ENCODE peak calls at places on chromosome 12, in ten cellular contexts. One of them, this sample, is unnamed.

GRCh38 chr12:19946549-19946948 is 421.8 kb upstream of the PDE3A start:
- DNase-seq in hepatocyte: peak
- DNase-seq in sigmoid colon: no peak
- DNase-seq in left ventricle myocardium inferior: no peak
- DNase-seq in A549: peak
- DNase-seq in coronary artery: no peak
- DNase-seq in astrocyte: peak
- DNase-seq in cardiac muscle cell: no peak
- DNase-seq in RWPE1: peak
- DNase-seq in HFFc6: peak
- DNase-seq in this sample: no peak

GRCh38 chr12:65450610-65451009 is 172.1 kb downstream of the MSRB3 start:
- DNase-seq in left ventricle myocardium inferior: no peak
- DNase-seq in sigmoid colon: no peak
- DNase-seq in astrocyte: no peak
- DNase-seq in RWPE1: no peak
- DNase-seq in cardiac muscle cell: no peak
- DNase-seq in HFFc6: no peak
- DNase-seq in hepatocyte: no peak
- DNase-seq in A549: no peak
- DNase-seq in coronary artery: no peak
- DNase-seq in this sample: no peak

GRCh38 chr12:41944241-41944640 is 200.4 kb downstream of the GXYLT1 start:
- DNase-seq in sigmoid colon: no peak
- DNase-seq in A549: no peak
- DNase-seq in left ventricle myocardium inferior: no peak
- DNase-seq in HFFc6: peak
- DNase-seq in hepatocyte: no peak
- DNase-seq in cardiac muscle cell: no peak
- DNase-seq in coronary artery: no peak
- DNase-seq in RWPE1: no peak
- DNase-seq in astrocyte: peak
- DNase-seq in this sample: no peak

GRCh38 chr12:62361048-62361447 is 100.8 kb downstream of the USP15 start:
- DNase-seq in RWPE1: no peak
- DNase-seq in coronary artery: no peak
- DNase-seq in astrocyte: peak
- DNase-seq in A549: no peak
- DNase-seq in HFFc6: no peak
- DNase-seq in cardiac muscle cell: no peak
- DNase-seq in left ventricle myocardium inferior: no peak
- DNase-seq in hepatocyte: no peak
- DNase-seq in sigmoid colon: no peak
- DNase-seq in this sample: no peak

GRCh38 chr12:54561164-54561563 is 11.8 kb downstream of the PDE1B start:
- DNase-seq in HFFc6: no peak
- DNase-seq in A549: no peak
- DNase-seq in hepatocyte: no peak
- DNase-seq in cardiac muscle cell: peak
- DNase-seq in coronary artery: peak
- DNase-seq in astrocyte: no peak
- DNase-seq in sigmoid colon: peak
- DNase-seq in RWPE1: no peak
- DNase-seq in left ventricle myocardium inferior: peak
- DNase-seq in this sample: peak

GRCh38 chr12:128783129-128783574 is 40.6 kb downstream of the SLC15A4 start:
- DNase-seq in coronary artery: peak
- DNase-seq in hepatocyte: no peak
- DNase-seq in A549: no peak
- DNase-seq in astrocyte: peak
- DNase-seq in HFFc6: no peak
- DNase-seq in cardiac muscle cell: no peak
- DNase-seq in sigmoid colon: peak
- DNase-seq in left ventricle myocardium inferior: no peak
- DNase-seq in RWPE1: no peak
- DNase-seq in this sample: no peak

GRCh38 chr12:130013771-130014484 is 110.1 kb upstream of the TMEM132D start:
- DNase-seq in sigmoid colon: no peak
- DNase-seq in cardiac muscle cell: peak
- DNase-seq in hepatocyte: peak
- DNase-seq in HFFc6: no peak
- DNase-seq in coronary artery: peak
- DNase-seq in astrocyte: no peak
- DNase-seq in RWPE1: peak
- DNase-seq in left ventricle myocardium inferior: peak
- DNase-seq in A549: peak
- DNase-seq in this sample: peak

GRCh38 chr12:22986997-22987396 is 362.0 kb downstream of the ETNK1 start:
- DNase-seq in RWPE1: no peak
- DNase-seq in sigmoid colon: no peak
- DNase-seq in A549: no peak
- DNase-seq in HFFc6: no peak
- DNase-seq in left ventricle myocardium inferior: no peak
- DNase-seq in astrocyte: peak
- DNase-seq in coronary artery: no peak
- DNase-seq in cardiac muscle cell: no peak
- DNase-seq in hepatocyte: no peak
- DNase-seq in this sample: no peak

GRCh38 chr12:18549598-18549997 is 188.2 kb downstream of the PLCZ1 start:
- DNase-seq in cardiac muscle cell: no peak
- DNase-seq in RWPE1: no peak
- DNase-seq in sigmoid colon: no peak
- DNase-seq in coronary artery: no peak
- DNase-seq in hepatocyte: no peak
- DNase-seq in HFFc6: no peak
- DNase-seq in left ventricle myocardium inferior: no peak
- DNase-seq in A549: no peak
- DNase-seq in astrocyte: peak
- DNase-seq in this sample: no peak

GRCh38 chr12:105109465-105110212 is 2.1 kb downstream of the WASHC4 start:
- DNase-seq in astrocyte: peak
- DNase-seq in A549: no peak
- DNase-seq in coronary artery: no peak
- DNase-seq in hepatocyte: peak
- DNase-seq in cardiac muscle cell: no peak
- DNase-seq in RWPE1: peak
- DNase-seq in HFFc6: peak
- DNase-seq in sigmoid colon: no peak
- DNase-seq in left ventricle myocardium inferior: no peak
- DNase-seq in this sample: no peak

GRCh38 chr12:2489266-2489665 is 305.5 kb upstream of the FKBP4 start:
- DNase-seq in left ventricle myocardium inferior: no peak
- DNase-seq in A549: no peak
- DNase-seq in coronary artery: no peak
- DNase-seq in HFFc6: no peak
- DNase-seq in cardiac muscle cell: no peak
- DNase-seq in hepatocyte: no peak
- DNase-seq in astrocyte: no peak
- DNase-seq in sigmoid colon: no peak
- DNase-seq in RWPE1: no peak
- DNase-seq in this sample: no peak

GRCh38 chr12:75706786-75707605 is 195.6 kb upstream of the KRR1 start:
- DNase-seq in astrocyte: peak
- DNase-seq in RWPE1: no peak
- DNase-seq in A549: no peak
- DNase-seq in cardiac muscle cell: no peak
- DNase-seq in sigmoid colon: no peak
- DNase-seq in coronary artery: no peak
- DNase-seq in HFFc6: peak
- DNase-seq in hepatocyte: no peak
- DNase-seq in left ventricle myocardium inferior: no peak
- DNase-seq in this sample: no peak

GRCh38 chr12:77928078-77928477 is 97.4 kb downstream of the NAV3 start:
- DNase-seq in cardiac muscle cell: no peak
- DNase-seq in astrocyte: no peak
- DNase-seq in hepatocyte: no peak
- DNase-seq in A549: no peak
- DNase-seq in coronary artery: no peak
- DNase-seq in HFFc6: no peak
- DNase-seq in RWPE1: no peak
- DNase-seq in sigmoid colon: no peak
- DNase-seq in left ventricle myocardium inferior: no peak
- DNase-seq in this sample: no peak

GRCh38 chr12:93776581-93777018 is 99.4 kb downstream of the CRADD start:
- DNase-seq in left ventricle myocardium inferior: no peak
- DNase-seq in coronary artery: no peak
- DNase-seq in astrocyte: peak
- DNase-seq in HFFc6: peak
- DNase-seq in hepatocyte: no peak
- DNase-seq in sigmoid colon: no peak
- DNase-seq in cardiac muscle cell: no peak
- DNase-seq in RWPE1: no peak
- DNase-seq in A549: no peak
- DNase-seq in this sample: no peak

GRCh38 chr12:15608406-15608805 is 180.8 kb downstream of the EPS8 start:
- DNase-seq in RWPE1: no peak
- DNase-seq in left ventricle myocardium inferior: no peak
- DNase-seq in A549: no peak
- DNase-seq in cardiac muscle cell: no peak
- DNase-seq in astrocyte: no peak
- DNase-seq in sigmoid colon: no peak
- DNase-seq in coronary artery: no peak
- DNase-seq in HFFc6: no peak
- DNase-seq in hepatocyte: no peak
- DNase-seq in this sample: no peak
- TF ChIP-seq CTCF in RWPE1: no peak
- TF ChIP-seq CTCF in left ventricle myocardium inferior: no peak
- TF ChIP-seq CTCF in A549: no peak
- TF ChIP-seq CTCF in cardiac muscle cell: no peak
- TF ChIP-seq CTCF in astrocyte: no peak
- TF ChIP-seq CTCF in sigmoid colon: no peak
- TF ChIP-seq CTCF in coronary artery: no peak
- TF ChIP-seq CTCF in HFFc6: no peak
- TF ChIP-seq CTCF in hepatocyte: no peak
- TF ChIP-seq CTCF in this sample: no peak

DNA sequence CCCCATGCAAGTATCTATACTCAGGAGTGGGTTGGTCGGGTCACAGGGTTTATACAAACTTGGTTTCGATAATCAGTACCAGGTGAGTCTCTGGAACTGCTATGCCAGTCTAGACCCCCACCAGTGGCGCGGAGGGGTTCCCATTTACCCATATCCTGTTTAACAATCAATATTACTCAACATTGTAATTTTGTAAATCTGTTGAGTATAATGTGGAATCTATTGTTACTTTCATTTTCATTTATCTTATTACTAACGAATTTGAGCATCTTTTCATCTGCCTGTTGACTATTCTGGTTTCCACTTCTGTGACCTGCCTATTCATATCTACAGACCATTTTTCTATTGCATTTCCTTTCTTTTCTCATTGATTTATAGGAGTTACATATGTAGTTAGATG is 275.2 kb upstream of the CRY1 start:
- DNase-seq in A549: no peak
- DNase-seq in cardiac muscle cell: no peak
- DNase-seq in HFFc6: no peak
- DNase-seq in RWPE1: no peak
- DNase-seq in sigmoid colon: no peak
- DNase-seq in coronary artery: no peak
- DNase-seq in hepatocyte: no peak
- DNase-seq in astrocyte: no peak
- DNase-seq in left ventricle myocardium inferior: no peak
- DNase-seq in this sample: no peak
- TF ChIP-seq CTCF in A549: no peak
- TF ChIP-seq CTCF in cardiac muscle cell: no peak
- TF ChIP-seq CTCF in HFFc6: no peak
- TF ChIP-seq CTCF in RWPE1: no peak
- TF ChIP-seq CTCF in sigmoid colon: no peak
- TF ChIP-seq CTCF in coronary artery: no peak
- TF ChIP-seq CTCF in hepatocyte: no peak
- TF ChIP-seq CTCF in astrocyte: no peak
- TF ChIP-seq CTCF in left ventricle myocardium inferior: no peak
- TF ChIP-seq CTCF in this sample: no peak

DNA sequence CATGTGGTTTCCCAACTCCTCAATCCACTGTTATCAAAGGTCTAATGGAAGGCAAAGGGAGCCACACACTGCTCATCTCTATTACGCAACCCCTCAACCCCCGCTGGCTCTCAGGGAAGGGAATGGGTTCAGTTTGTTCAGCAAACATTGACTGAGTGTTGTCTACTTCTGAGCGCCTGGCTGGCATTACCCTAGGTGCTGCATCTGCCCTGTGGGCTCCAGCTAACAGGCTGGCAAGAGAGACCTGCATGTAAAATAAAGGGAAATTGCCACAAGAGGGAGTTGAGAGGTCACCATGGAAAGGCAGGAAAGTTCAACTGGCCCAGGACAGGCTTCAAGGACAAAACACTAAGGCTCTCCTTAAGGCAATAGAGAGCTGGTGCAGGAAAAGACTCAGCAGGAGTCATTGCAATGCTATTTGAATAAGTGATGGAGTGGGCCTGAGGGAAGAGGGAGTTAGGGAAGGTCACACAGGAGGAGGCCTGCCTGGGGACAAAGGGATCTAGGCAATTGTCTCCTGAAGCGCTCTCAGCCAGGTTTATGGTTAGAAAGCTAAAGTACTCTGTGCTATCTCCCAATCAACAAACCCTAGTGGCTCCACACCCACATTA is 5.5 kb upstream of the ZNF740 start:
- DNase-seq in left ventricle myocardium inferior: no peak
- DNase-seq in coronary artery: peak
- DNase-seq in sigmoid colon: no peak
- DNase-seq in hepatocyte: peak
- DNase-seq in astrocyte: peak
- DNase-seq in RWPE1: no peak
- DNase-seq in HFFc6: peak
- DNase-seq in cardiac muscle cell: peak
- DNase-seq in A549: peak
- DNase-seq in this sample: no peak
- TF ChIP-seq CTCF in left ventricle myocardium inferior: no peak
- TF ChIP-seq CTCF in coronary artery: no peak
- TF ChIP-seq CTCF in sigmoid colon: no peak
- TF ChIP-seq CTCF in hepatocyte: no peak
- TF ChIP-seq CTCF in astrocyte: no peak
- TF ChIP-seq CTCF in RWPE1: no peak
- TF ChIP-seq CTCF in HFFc6: peak
- TF ChIP-seq CTCF in cardiac muscle cell: peak
- TF ChIP-seq CTCF in A549: peak
- TF ChIP-seq CTCF in this sample: no peak

DNA sequence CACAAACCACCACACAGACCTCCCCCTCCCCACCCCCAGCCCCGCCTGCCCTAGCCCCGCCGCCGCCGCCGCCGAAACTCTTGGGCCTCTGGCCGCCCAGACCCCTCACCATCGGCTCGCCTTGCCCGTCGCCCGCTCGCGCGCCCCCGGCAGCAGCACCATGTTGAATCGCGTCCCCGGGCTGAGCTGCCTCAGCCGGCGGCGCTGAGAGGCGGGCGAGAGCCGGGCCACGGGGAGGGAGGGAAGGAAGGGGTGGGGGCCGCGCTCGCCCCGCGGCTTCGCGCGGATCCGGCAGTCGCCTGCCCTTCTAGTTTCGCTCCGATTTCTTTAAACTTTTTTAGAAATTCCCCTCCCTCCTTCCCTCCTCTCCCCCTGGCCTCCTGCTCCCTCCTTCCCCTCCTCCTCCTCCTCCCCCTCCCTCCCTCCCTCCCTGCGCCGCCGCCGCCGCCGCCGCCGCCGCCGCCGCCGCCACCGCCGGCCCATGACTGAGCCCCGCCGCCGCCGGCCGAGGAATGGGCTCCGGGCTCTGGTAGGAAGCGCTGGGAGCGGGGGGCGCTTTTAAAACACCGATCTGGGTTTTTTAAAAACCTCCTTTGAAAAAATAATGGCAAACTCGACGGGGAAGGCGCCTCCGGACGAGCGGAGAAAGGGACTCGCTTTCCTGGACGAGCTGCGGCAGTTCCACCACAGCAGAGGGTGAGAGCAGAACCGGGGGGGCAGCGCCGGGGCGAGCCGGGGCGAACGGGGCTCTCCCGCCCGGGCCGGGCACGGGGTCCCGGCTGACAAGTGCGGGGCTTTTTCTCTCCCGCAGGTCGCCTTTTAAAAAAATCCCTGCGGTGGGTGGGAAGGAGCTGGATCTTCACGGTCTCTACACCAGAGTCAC is at the start of gene ARID2:
- DNase-seq in coronary artery: peak
- DNase-seq in A549: no peak
- DNase-seq in left ventricle myocardium inferior: peak
- DNase-seq in HFFc6: peak
- DNase-seq in astrocyte: peak
- DNase-seq in cardiac muscle cell: peak
- DNase-seq in hepatocyte: peak
- DNase-seq in RWPE1: peak
- DNase-seq in sigmoid colon: peak
- DNase-seq in this sample: peak
- TF ChIP-seq CTCF in coronary artery: no peak
- TF ChIP-seq CTCF in A549: no peak
- TF ChIP-seq CTCF in left ventricle myocardium inferior: no peak
- TF ChIP-seq CTCF in HFFc6: no peak
- TF ChIP-seq CTCF in astrocyte: no peak
- TF ChIP-seq CTCF in cardiac muscle cell: no peak
- TF ChIP-seq CTCF in hepatocyte: no peak
- TF ChIP-seq CTCF in RWPE1: no peak
- TF ChIP-seq CTCF in sigmoid colon: no peak
- TF ChIP-seq CTCF in this sample: no peak

This sample was measured in psoas muscle.